ENCODE peak calls at places on chromosome 2, in seven cellular contexts. R is T-helper 1 cell; X is renal cortical epithelial cell; T is left ventricle myocardium inferior; O is hepatic stellate cell; U is anterior cingulate cortex; A is effector memory CD4-positive, alpha-beta T cell. H is an unnamed sample.
A peak's percentile ranks its signal among the peaks of the same experiment; 100 is the strongest.

GRCh38 chr2:41998201-41998781 is 49.5 kb upstream of the PKDCC start:
- DNase-seq in R (no peak), X (no peak), T (no peak), O (no peak), U (no peak), A (no peak), H (no peak)

GRCh38 chr2:176774768-176775453 is 437.7 kb upstream of the HNRNPA3 start:
- DNase-seq in R (no peak), X (peak; percentile 42), T (no peak), O (no peak), U (no peak), A (no peak), H (no peak)

GRCh38 chr2:10300997-10301945 is 1.4 kb upstream of the HPCAL1 start:
- DNase-seq in R (no peak), X (no peak), T (no peak), O (no peak), U (no peak), A (no peak), H (no peak)

GRCh38 chr2:10377747-10378085 is 70.4 kb downstream of the ODC1 start:
- DNase-seq in R (no peak), X (no peak), T (no peak), O (no peak), U (no peak), A (no peak), H (no peak)

GRCh38 chr2:175154670-175155082 is 13.3 kb downstream of the ATF2 start:
- DNase-seq in R (no peak), X (peak; percentile 59), T (no peak), O (peak; percentile 26), U (no peak), A (no peak), H (peak; percentile 42)

GRCh38 chr2:131801210-131801744 is 273.6 kb downstream of the CCDC74A start:
- DNase-seq in R (no peak), X (no peak), T (no peak), O (no peak), U (no peak), A (no peak), H (no peak)

GRCh38 chr2:166193446-166193845 is 65.6 kb upstream of the SCN1A start:
- DNase-seq in R (no peak), X (no peak), T (no peak), O (no peak), U (no peak), A (no peak), H (no peak)

GRCh38 chr2:241535871-241536639 is 22.5 kb upstream of the BOK start:
- DNase-seq in R (no peak), X (no peak), T (no peak), O (no peak), U (no peak), A (no peak), H (no peak)

GRCh38 chr2:24843461-24843860 is 50.2 kb downstream of the CENPO start:
- DNase-seq in R (no peak), X (no peak), T (peak; percentile 4), O (no peak), U (no peak), A (no peak), H (no peak)